ENCODE peak calls at places on chromosomes 5 and 9, in eight cellular contexts. O is cardiac fibroblast; K is lung; L is HT-29; V is GM04504; H is SHP77 treated with DMSO at 0.1 percent for 48 hours; W is activated CD8-positive, alpha-beta memory T cell treated with anti-CD3 and anti-CD28 coated beads, Interleukin-2, amount 10 ng/mL, durations not matched to agents 7 days and 5 days; A is A549. C is an unnamed sample.

GRCh38 chr5:172559004-172559932 is 81.8 kb upstream of the NEURL1B start:
- DNase-seq in W (no peak), V (peak), L (no peak), A (no peak), H (no peak), K (no peak), O (peak), C (peak)

GRCh38 chr9:101463397-101463796 is 27.8 kb upstream of the ALDOB start:
- DNase-seq in V (no peak), H (no peak), O (peak), L (no peak), A (no peak), W (no peak), K (no peak), C (no peak)

GRCh38 chr5:125583291-125583690 is 836.9 kb upstream of the ZNF608 start:
- DNase-seq in W (no peak), H (no peak), K (no peak), V (no peak), O (no peak), A (no peak), L (no peak), C (no peak)

GRCh38 chr9:110635589-110635988 is 33.0 kb upstream of the MUSK start:
- DNase-seq in W (no peak), L (no peak), A (no peak), H (no peak), O (no peak), K (no peak), V (no peak), C (no peak)

GRCh38 chr5:131382407-131383395 is 118.8 kb downstream of the CDC42SE2 start:
- DNase-seq in L (peak), K (no peak), V (no peak), W (peak), H (peak), O (peak), A (peak), C (no peak)

GRCh38 chr5:80975065-80975464 is 14.9 kb downstream of the RASGRF2 start:
- DNase-seq in O (no peak), H (no peak), A (peak), V (no peak), K (no peak), L (no peak), W (no peak), C (no peak)

GRCh38 chr5:137916923-137917322 is 27.7 kb downstream of the PKD2L2 start:
- DNase-seq in W (no peak), L (no peak), V (no peak), K (no peak), H (no peak), O (no peak), A (no peak), C (no peak)

GRCh38 chr9:126734877-126735276 is 70.0 kb upstream of the ZBTB43 start:
- DNase-seq in K (no peak), H (no peak), L (no peak), O (no peak), V (no peak), A (no peak), W (no peak), C (no peak)

GRCh38 chr9:33202552-33203300 is 35.6 kb upstream of the B4GALT1 start:
- DNase-seq in L (no peak), O (peak), H (no peak), K (no peak), V (no peak), A (no peak), W (peak), C (peak)

GRCh38 chr5:10601246-10602030 is 37.6 kb downstream of the ANKRD33B start:
- DNase-seq in V (peak), H (peak), L (peak), A (peak), K (peak), O (peak), W (peak), C (peak)

GRCh38 chr9:26833792-26834191 is 58.8 kb downstream of the CAAP1 start:
- DNase-seq in L (no peak), O (no peak), A (no peak), H (no peak), V (peak), K (no peak), W (no peak), C (no peak)

GRCh38 chr5:148909766-148910165 is 83.4 kb downstream of the ADRB2 start:
- DNase-seq in L (no peak), O (no peak), H (no peak), V (no peak), K (no peak), A (no peak), W (no peak), C (no peak)

GRCh38 chr5:71924980-71925379 is 182.3 kb upstream of the MAP1B start:
- DNase-seq in H (no peak), O (peak), V (no peak), L (peak), K (no peak), W (no peak), A (peak), C (no peak)

GRCh38 chr5:142426129-142426641 is 101.4 kb upstream of the SPRY4 start:
- DNase-seq in K (no peak), W (peak), L (no peak), O (no peak), A (no peak), V (peak), H (no peak), C (peak)

GRCh38 chr5:140220032-140220697 is 45.2 kb downstream of the CYSTM1 start:
- DNase-seq in A (no peak), K (no peak), O (no peak), V (no peak), L (no peak), W (no peak), H (no peak), C (no peak)

GRCh38 chr5:170184007-170184687 is 48.6 kb upstream of the C5orf58 start:
- DNase-seq in K (peak), O (peak), L (peak), A (peak), W (peak), H (peak), V (peak), C (peak)

GRCh38 chr5:132883261-132883834 is 9.9 kb downstream of the LEAP2 start:
- DNase-seq in H (peak), W (no peak), K (no peak), O (peak), A (peak), V (peak), L (peak), C (no peak)

GRCh38 chr5:73201547-73202513 is 28.8 kb downstream of the TMEM174 start:
- DNase-seq in L (peak), W (peak), H (peak), V (peak), A (peak), O (peak), K (peak), C (peak)

GRCh38 chr5:145903113-145903512 is 30.3 kb upstream of the GRXCR2 start:
- DNase-seq in V (no peak), W (no peak), O (no peak), L (peak), A (peak), K (no peak), H (no peak), C (no peak)

GRCh38 chr9:137613738-137614523 is 4.9 kb upstream of the EHMT1 start:
- DNase-seq in H (no peak), K (no peak), W (no peak), A (no peak), L (no peak), V (no peak), O (no peak), C (peak)

GRCh38 chr9:124352616-124353015 is 62.6 kb downstream of the PSMB7 start:
- DNase-seq in L (no peak), W (no peak), A (no peak), H (no peak), V (no peak), O (no peak), K (no peak), C (no peak)

GRCh38 chr9:75551866-75552265 is 338.6 kb upstream of the PCSK5 start:
- DNase-seq in V (no peak), H (no peak), L (no peak), O (no peak), W (no peak), K (no peak), A (no peak), C (no peak)

GRCh38 chr9:9091387-9091786 is 1291.8 kb upstream of the DMAC1 start:
- DNase-seq in K (no peak), H (no peak), L (peak), O (no peak), A (no peak), V (no peak), W (no peak), C (no peak)

GRCh38 chr5:39863926-39864572 is 439.3 kb upstream of the DAB2 start:
- DNase-seq in L (no peak), A (no peak), K (no peak), O (no peak), H (no peak), V (no peak), W (no peak), C (no peak)

GRCh38 chr9:79020266-79020665 is 551.5 kb upstream of the TLE4 start:
- DNase-seq in O (no peak), V (no peak), H (peak), K (no peak), W (no peak), L (no peak), A (no peak), C (no peak)

GRCh38 chr5:111863801-111864200 is 106.8 kb upstream of the NREP start:
- DNase-seq in K (no peak), O (peak), H (no peak), A (no peak), L (no peak), W (no peak), V (no peak), C (no peak)

GRCh38 chr9:82988488-82988887 is 74.5 kb downstream of the RASEF start:
- DNase-seq in A (no peak), L (no peak), V (no peak), H (no peak), K (no peak), O (no peak), W (no peak), C (no peak)

GRCh38 chr9:120915854-120916495 is 10.6 kb downstream of the TRAF1 start:
- DNase-seq in W (peak), O (no peak), L (no peak), A (no peak), K (no peak), H (no peak), V (no peak), C (no peak)

GRCh38 chr9:14723301-14723700 is 768 bp upstream of the CER1 start:
- DNase-seq in V (no peak), K (no peak), H (no peak), L (no peak), W (no peak), O (no peak), A (no peak), C (no peak)

GRCh38 chr9:134320916-134321570 is 5.2 kb upstream of the RXRA start:
- DNase-seq in V (no peak), W (no peak), H (no peak), O (no peak), L (no peak), K (no peak), A (no peak), C (peak)

GRCh38 chr9:91378695-91379127 is 17.0 kb upstream of the AUH start:
- DNase-seq in A (no peak), H (no peak), W (no peak), V (peak), L (no peak), K (no peak), O (peak), C (no peak)

GRCh38 chr9:133945977-133946753 is 46.0 kb downstream of the VAV2 start:
- DNase-seq in K (no peak), W (no peak), V (no peak), A (no peak), O (no peak), L (no peak), H (no peak), C (peak)

GRCh38 chr5:64952961-64953360 is 184.2 kb downstream of the CWC27 start:
- DNase-seq in L (no peak), W (no peak), O (peak), A (no peak), K (no peak), H (no peak), V (no peak), C (no peak)

GRCh38 chr5:1443991-1444360 is 1.3 kb downstream of the SLC6A3 start:
- DNase-seq in H (no peak), K (no peak), A (no peak), W (peak), L (no peak), O (no peak), V (no peak), C (no peak)

C was measured in Right ventricle myocardium superior.